ENCODE peak calls at places on chromosomes 16 and 17, in eight cellular contexts. W, B, S, E, H, Q, M and N are unnamed samples.

GRCh38 chr17:79007504-79008381 is 1.8 kb downstream of the CANT1 start:
- DNase-seq in W (no peak), B (no peak), S (no peak), E (no peak), H (no peak), Q (no peak), M (no peak), N (no peak)

GRCh38 chr17:51850206-51850605 is 308.3 kb downstream of the CA10 start:
- DNase-seq in W (no peak), B (no peak), S (no peak), E (no peak), H (no peak), Q (no peak), M (no peak), N (no peak)

GRCh38 chr17:27550291-27550930 is 80.6 kb upstream of the LGALS9 start:
- DNase-seq in W (no peak), B (no peak), S (no peak), E (no peak), H (no peak), Q (no peak), M (no peak), N (no peak)

GRCh38 chr16:89863741-89864391 is 9.5 kb upstream of the TCF25 start:
- DNase-seq in W (peak; percentile 79), B (no peak), S (peak; percentile 13), E (no peak), H (no peak), Q (peak; percentile 45), M (peak; percentile 41), N (peak; percentile 9)

GRCh38 chr16:25264599-25264998 is 7.0 kb upstream of the ZKSCAN2 start:
- DNase-seq in W (peak; percentile 25), B (no peak), S (no peak), E (no peak), H (no peak), Q (no peak), M (peak; percentile 8), N (no peak)

GRCh38 chr17:42775534-42776098 is 2.4 kb downstream of the VPS25 start:
- DNase-seq in W (peak; percentile 74), B (no peak), S (peak; percentile 76), E (peak; percentile 10), H (no peak), Q (no peak), M (peak; percentile 42), N (peak; percentile 45)

GRCh38 chr17:45221997-45222272 is 250 bp downstream of the FMNL1 start:
- DNase-seq in W (no peak), B (no peak), S (no peak), E (no peak), H (no peak), Q (no peak), M (no peak), N (no peak)

GRCh38 chr17:78294776-78295175 is 63.3 kb downstream of the TMEM235 start:
- DNase-seq in W (peak; percentile 36), B (no peak), S (no peak), E (no peak), H (no peak), Q (no peak), M (no peak), N (peak; percentile 89)

GRCh38 chr16:53080345-53081031 is 25.7 kb downstream of the CHD9 start:
- DNase-seq in W (peak; percentile 82), B (no peak), S (peak; percentile 94), E (peak; percentile 74), H (peak; percentile 73), Q (no peak), M (no peak), N (peak; percentile 44)

GRCh38 chr17:60524463-60525346 is 1.3 kb downstream of the APPBP2 start:
- DNase-seq in W (peak; percentile 23), B (no peak), S (peak; percentile 18), E (no peak), H (no peak), Q (no peak), M (peak; percentile 38), N (peak; percentile 21)

GRCh38 chr17:31269597-31269996 is 27.4 kb downstream of the OMG start:
- DNase-seq in W (peak; percentile 82), B (no peak), S (peak; percentile 99), E (no peak), H (no peak), Q (no peak), M (no peak), N (peak; percentile 99)

GRCh38 chr16:88558457-88559442 is 11.5 kb upstream of the ZC3H18 start:
- DNase-seq in W (peak; percentile 70), B (no peak), S (peak; percentile 57), E (peak; percentile 88), H (peak; percentile 74), Q (no peak), M (peak; percentile 19), N (peak; percentile 43)